ENCODE peak calls at places on chromosomes 16 and 17, in ten cellular contexts. K is H9; Q is PC-9; X is IMR-90; F is AG04450; V is CD8-positive, alpha-beta memory T cell; J is heart left ventricle; H is left ventricle myocardium inferior; O is OCI-LY7; U is lower lobe of right lung. W is an unnamed sample. For H3K9me3, the result is how much of the 10 kb centered on the place peaks cover.

GRCh38 chr16:74556375-74556922 is 50.5 kb downstream of the GLG1 start:
- DNase-seq in O (no peak), V (no peak), K (no peak), F (no peak), H (no peak), U (no peak), Q (peak), X (no peak), J (no peak), W (no peak)

GRCh38 chr17:42980766-42981397 is 517 bp downstream of the RUNDC1 start:
- DNase-seq in Q (peak), U (peak), X (peak), J (peak), K (peak), F (no peak), H (peak), V (peak), O (peak), W (peak)

GRCh38 chr17:77501101-77501566 is 360.4 kb downstream of the SEC14L1 start:
- DNase-seq in F (no peak), H (no peak), X (no peak), K (no peak), J (peak), U (no peak), O (peak), Q (no peak), V (no peak), W (no peak)

GRCh38 chr17:6684881-6685767 is 28.0 kb downstream of the SLC13A5 start:
- DNase-seq in V (no peak), F (no peak), J (no peak), X (no peak), O (no peak), K (no peak), Q (no peak), U (no peak), H (no peak), W (no peak)

GRCh38 chr17:10757067-10757466 is 27.2 kb upstream of the TMEM220 start:
- DNase-seq in Q (no peak), U (no peak), O (no peak), V (no peak), H (no peak), K (no peak), F (no peak), X (no peak), J (no peak), W (no peak)

GRCh38 chr17:81021531-81022370 is 13.2 kb upstream of the BAIAP2 start:
- DNase-seq in H (no peak), F (no peak), K (no peak), X (no peak), U (peak), J (peak), V (no peak), Q (no peak), O (no peak), W (no peak)

GRCh38 chr16:23071202-23072083 is 77.8 kb downstream of the USP31 start:
- DNase-seq in J (no peak), Q (no peak), K (no peak), V (no peak), H (no peak), O (no peak), U (no peak), X (peak), F (no peak), W (no peak)

GRCh38 chr17:69417545-69418483 is 3.3 kb downstream of the MAP2K6 start:
- DNase-seq in X (no peak), U (no peak), J (no peak), O (no peak), H (no peak), F (no peak), K (no peak), Q (no peak), V (no peak), W (no peak)

GRCh38 chr17:2058521-2059124 is 3.7 kb downstream of the HIC1 start:
- DNase-seq in J (peak), X (peak), K (peak), V (peak), O (peak), H (peak), Q (no peak), U (peak), F (no peak), W (peak)

GRCh38 chr17:75250009-75250471 is 11.4 kb downstream of the GGA3 start:
- DNase-seq in J (no peak), K (no peak), Q (peak), X (peak), V (no peak), U (no peak), H (no peak), F (no peak), O (peak), W (no peak)

GRCh38 chr16:79769320-79770243 is 169.0 kb upstream of the MAF start:
- DNase-seq in V (no peak), K (no peak), H (no peak), O (no peak), F (no peak), Q (no peak), U (no peak), J (no peak), X (no peak), W (no peak)

GRCh38 chr16:84603115-84603816 is 14.6 kb downstream of the COTL1 start:
- DNase-seq in Q (peak), X (peak), J (peak), H (peak), F (peak), O (no peak), K (no peak), V (no peak), U (peak), W (no peak)

GRCh38 chr17:41678907-41679739 is 9.6 kb upstream of the EIF1 start:
- DNase-seq in O (peak), V (peak), F (no peak), Q (peak), H (no peak), U (no peak), X (peak), K (no peak), J (no peak), W (peak)

GRCh38 chr17:42673885-42674754 is 2.7 kb downstream of the PLEKHH3 start:
- DNase-seq in V (no peak), Q (no peak), K (peak), X (peak), F (no peak), J (peak), U (no peak), H (peak), O (peak), W (no peak)

GRCh38 chr17:42880776-42881175 is 19.8 kb upstream of the G6PC1 start:
- DNase-seq in K (no peak), O (no peak), U (no peak), V (no peak), H (no peak), J (no peak), X (no peak), Q (no peak), F (no peak), W (no peak)

GRCh38 chr17:47989700-47990099 is 18.8 kb downstream of the CDK5RAP3 start:
- DNase-seq in U (no peak), X (no peak), V (no peak), H (no peak), K (no peak), O (no peak), J (no peak), Q (no peak), F (no peak), W (no peak)

GRCh38 chr16:11977206-11978041 is 890 bp downstream of the SNX29 start:
- DNase-seq in J (no peak), X (peak), K (no peak), Q (peak), F (peak), O (no peak), U (no peak), H (no peak), V (no peak), W (no peak)

GRCh38 chr17:40457369-40457768 is 14.1 kb downstream of the IGFBP4 start:
- DNase-seq in F (no peak), U (no peak), V (no peak), K (no peak), J (peak), O (no peak), X (no peak), Q (no peak), H (no peak), W (no peak)

GRCh38 chr16:13378151-13378550 is 476.8 kb downstream of the SHISA9 start:
- DNase-seq in U (no peak), H (no peak), Q (peak), J (no peak), K (no peak), V (no peak), F (no peak), X (no peak), O (no peak), W (no peak)

DNA sequence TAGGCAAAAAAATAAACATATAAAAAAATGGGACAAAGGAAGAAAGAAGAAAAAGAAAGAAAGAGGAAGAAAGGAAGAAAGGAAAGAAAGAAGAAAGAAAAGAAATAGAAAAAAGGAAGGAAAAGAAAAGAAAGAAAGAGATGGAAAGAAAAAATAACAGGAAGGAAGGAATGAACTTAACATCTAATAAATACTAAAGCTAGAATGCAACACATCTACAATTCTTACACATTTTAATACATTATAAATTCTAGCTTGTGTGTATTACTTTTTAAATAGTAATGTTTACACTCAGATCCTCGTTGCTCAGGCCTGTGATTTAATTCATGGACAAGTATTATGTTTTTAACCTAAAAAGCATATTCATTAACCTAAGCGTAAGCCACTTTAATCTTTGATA is 703.0 kb upstream of the KIF2B start:
- DNase-seq in V (no peak), H (no peak), K (no peak), J (no peak), X (no peak), U (no peak), Q (no peak), F (no peak), O (no peak), W (no peak)
- H3K9me3 ChIP-seq in V (under half), H (under half), K (under half), J (under half), X (under half), U (under half), Q (under half), F (under half), O (under half), W (under half)

GRCh38 chr16:855471-855870 is 54.9 kb upstream of the GNG13 start:
- DNase-seq in K (no peak), V (no peak), J (no peak), H (no peak), O (no peak), U (no peak), X (no peak), F (no peak), Q (no peak), W (no peak)

GRCh38 chr16:853981-854807 is 53.7 kb upstream of the GNG13 start:
- DNase-seq in U (no peak), H (no peak), V (no peak), F (no peak), O (no peak), X (no peak), K (no peak), J (peak), Q (no peak), W (no peak)

GRCh38 chr16:853306-853705 is 52.8 kb upstream of the GNG13 start:
- DNase-seq in J (peak), K (no peak), O (no peak), H (no peak), Q (no peak), X (no peak), V (no peak), U (no peak), F (no peak), W (no peak)

GRCh38 chr16:856101-856500 is 55.6 kb upstream of the GNG13 start:
- DNase-seq in U (no peak), V (no peak), H (no peak), O (no peak), Q (no peak), X (no peak), K (no peak), F (no peak), J (peak), W (no peak)

GRCh38 chr16:854808-855410 is 54.4 kb upstream of the GNG13 start:
- DNase-seq in X (no peak), U (no peak), Q (no peak), O (no peak), J (peak), F (no peak), K (no peak), V (no peak), H (no peak), W (no peak)
- H3K9me3 ChIP-seq in X (under half), U (under half), Q (under half), O (under half), J (under half), F (half or more), K (under half), V (under half), H (under half), W (under half)

GRCh38 chr16:34743115-34743514 is 1283.7 kb downstream of the TP53TG3F start:
- DNase-seq in J (no peak), V (no peak), H (no peak), O (no peak), X (no peak), U (no peak), F (no peak), Q (no peak), K (no peak), W (no peak)
- H3K9me3 ChIP-seq in J (under half), V (under half), H (half or more), O (half or more), X (under half), U (half or more), F (under half), Q (half or more), K (half or more), W (under half)

GRCh38 chr16:35184356-35184870 is 1725.0 kb downstream of the TP53TG3F start:
- DNase-seq in V (no peak), O (no peak), X (no peak), U (no peak), H (no peak), F (no peak), J (no peak), K (no peak), Q (no peak), W (no peak)

GRCh38 chr16:35188288-35189155 is 1729.1 kb downstream of the TP53TG3F start:
- DNase-seq in X (no peak), U (peak), H (no peak), J (no peak), Q (peak), O (peak), K (no peak), V (no peak), F (no peak), W (no peak)

GRCh38 chr16:35185366-35186044 is 1726.1 kb downstream of the TP53TG3F start:
- DNase-seq in H (no peak), V (no peak), X (no peak), F (no peak), Q (no peak), J (no peak), O (no peak), U (no peak), K (no peak), W (no peak)

GRCh38 chr16:35186045-35186759 is 1726.8 kb downstream of the TP53TG3F start:
- DNase-seq in V (no peak), O (no peak), H (no peak), U (peak), Q (no peak), X (no peak), K (no peak), J (no peak), F (no peak), W (no peak)

DNA sequence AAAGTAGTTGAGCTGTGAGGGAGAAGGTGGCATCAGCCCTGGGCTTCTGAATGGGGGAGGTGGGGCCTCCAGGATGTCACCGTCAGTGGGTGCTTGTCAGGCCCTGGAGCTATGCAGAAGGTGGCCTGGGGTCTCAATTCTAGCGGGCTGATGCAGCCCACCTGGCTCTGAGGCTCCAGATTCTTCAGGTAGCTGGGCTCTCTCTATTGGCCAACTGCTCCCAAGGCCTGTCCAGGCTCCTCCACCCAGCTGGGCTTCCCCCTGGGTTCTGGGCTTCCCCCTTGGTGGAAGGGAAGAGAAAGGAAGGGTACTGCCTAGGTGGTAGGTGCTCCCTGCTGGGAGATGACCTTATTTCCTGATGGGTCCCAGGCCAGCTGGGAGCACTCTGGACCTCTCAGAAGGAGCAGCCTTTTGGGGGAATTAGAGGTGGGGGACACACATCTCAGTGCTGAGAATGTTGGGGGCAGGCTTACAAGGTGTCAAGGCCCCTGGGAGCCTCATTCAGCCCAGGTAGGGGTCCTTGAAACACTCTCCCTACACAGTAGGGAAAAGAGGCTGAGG is 1728.3 kb downstream of the TP53TG3F start:
- DNase-seq in Q (no peak), F (no peak), V (no peak), X (no peak), O (no peak), U (no peak), H (no peak), J (no peak), K (no peak), W (no peak)
- H3K9me3 ChIP-seq in Q (under half), F (half or more), V (under half), X (under half), O (under half), U (under half), H (under half), J (under half), K (half or more), W (under half)

DNA sequence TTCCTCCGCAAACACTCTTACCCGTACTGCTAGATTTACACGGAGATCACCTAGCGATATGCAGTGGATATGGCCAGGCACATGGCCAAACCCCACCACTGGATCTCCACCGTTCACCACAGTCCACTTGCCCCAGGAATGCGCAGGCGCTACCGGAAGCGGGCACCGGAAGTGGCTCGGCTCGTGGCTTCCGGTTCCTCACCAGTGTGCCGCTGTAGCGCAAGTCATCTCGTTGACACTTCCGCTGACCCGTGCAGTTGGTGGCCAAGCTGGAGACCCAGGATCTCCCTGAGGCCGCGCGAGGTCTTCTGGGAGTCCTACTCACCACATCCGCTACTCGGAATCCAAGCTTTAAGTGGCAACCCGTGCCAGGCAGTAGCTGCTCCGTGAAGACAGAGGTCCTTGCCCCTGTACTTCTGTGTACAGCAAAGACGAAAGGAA is 11.5 kb downstream of the ZNF597 start:
- DNase-seq in X (peak), Q (no peak), J (peak), H (peak), V (peak), F (no peak), K (no peak), O (no peak), U (peak), W (no peak)
- H3K9me3 ChIP-seq in X (under half), Q (under half), J (under half), H (under half), V (under half), F (under half), K (under half), O (under half), U (under half), W (under half)

GRCh38 chr16:68563631-68564366 is 24.7 kb downstream of the ZFP90 start:
- DNase-seq in O (no peak), H (no peak), J (no peak), V (no peak), K (no peak), X (no peak), F (no peak), U (no peak), Q (no peak), W (no peak)

DNA sequence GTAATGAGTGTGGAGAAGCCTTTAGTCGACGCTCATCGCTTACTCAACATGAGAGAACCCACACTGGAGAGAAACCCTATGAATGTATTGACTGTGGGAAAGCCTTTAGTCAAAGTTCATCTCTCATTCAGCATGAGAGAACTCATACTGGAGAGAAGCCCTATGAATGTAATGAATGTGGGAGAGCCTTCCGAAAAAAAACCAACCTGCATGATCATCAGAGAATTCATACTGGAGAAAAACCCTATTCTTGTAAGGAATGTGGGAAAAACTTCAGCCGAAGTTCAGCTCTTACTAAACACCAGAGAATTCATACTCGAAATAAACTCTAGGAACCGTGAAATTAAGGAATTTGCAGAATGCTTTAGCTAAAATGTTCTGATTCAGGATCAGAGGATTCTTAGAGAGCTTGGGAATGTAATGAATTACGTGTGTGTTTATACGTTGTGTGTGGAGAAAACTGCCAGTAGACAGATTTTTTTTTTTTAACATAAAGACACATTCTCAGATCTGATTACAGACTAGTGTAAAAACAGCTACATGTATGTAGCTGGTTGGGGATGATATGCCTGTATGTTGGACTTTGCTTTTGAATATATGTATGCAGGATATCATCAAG is 25.4 kb downstream of the ZFP90 start:
- DNase-seq in X (peak), K (no peak), H (no peak), O (peak), J (no peak), U (no peak), Q (no peak), F (no peak), V (no peak), W (no peak)
- H3K9me3 ChIP-seq in X (half or more), K (half or more), H (half or more), O (half or more), J (under half), U (half or more), Q (half or more), F (half or more), V (half or more), W (under half)